ENCODE peak calls at places on chromosomes 13 and 19, in four cellular contexts. One of them, this sample, is unnamed.

GRCh38 chr19:56873493-56873892 is 33.0 kb upstream of the PEG3 start:
- DNase-seq in type B pancreatic cell: no peak
- DNase-seq in breast epithelium: no peak
- DNase-seq in kidney: no peak
- DNase-seq in this sample: no peak

GRCh38 chr13:77928909-77929308 is 10.3 kb upstream of the EDNRB start:
- DNase-seq in type B pancreatic cell: no peak
- DNase-seq in breast epithelium: no peak
- DNase-seq in kidney: no peak
- DNase-seq in this sample: no peak

GRCh38 chr19:48221628-48222027 is 34.1 kb downstream of the CARD8 start:
- DNase-seq in type B pancreatic cell: no peak
- DNase-seq in breast epithelium: no peak
- DNase-seq in kidney: no peak
- DNase-seq in this sample: no peak

GRCh38 chr13:110352735-110353134 is 45.7 kb downstream of the COL4A2 start:
- DNase-seq in type B pancreatic cell: no peak
- DNase-seq in breast epithelium: no peak
- DNase-seq in kidney: no peak
- DNase-seq in this sample: no peak

GRCh38 chr13:73722120-73722519 is 412.1 kb downstream of the KLF12 start:
- DNase-seq in type B pancreatic cell: no peak
- DNase-seq in breast epithelium: no peak
- DNase-seq in kidney: no peak
- DNase-seq in this sample: no peak

GRCh38 chr19:42303101-42303464 is 659 bp upstream of the PAFAH1B3 start:
- DNase-seq in type B pancreatic cell: no peak
- DNase-seq in breast epithelium: no peak
- DNase-seq in kidney: no peak
- DNase-seq in this sample: no peak

GRCh38 chr13:37485766-37486165 is 112.8 kb downstream of the POSTN start:
- DNase-seq in type B pancreatic cell: no peak
- DNase-seq in breast epithelium: no peak
- DNase-seq in kidney: no peak
- DNase-seq in this sample: no peak

GRCh38 chr19:56134655-56134922 is 6.5 kb upstream of the ZNF444 start:
- DNase-seq in type B pancreatic cell: no peak
- DNase-seq in breast epithelium: no peak
- DNase-seq in kidney: no peak
- DNase-seq in this sample: no peak

GRCh38 chr19:860481-861098 is 1.1 kb downstream of the CFD start:
- DNase-seq in type B pancreatic cell: no peak
- DNase-seq in breast epithelium: peak
- DNase-seq in kidney: peak
- DNase-seq in this sample: peak

GRCh38 chr13:98947925-98948324 is 29.9 kb downstream of the DOCK9 start:
- DNase-seq in type B pancreatic cell: no peak
- DNase-seq in breast epithelium: no peak
- DNase-seq in kidney: no peak
- DNase-seq in this sample: no peak

GRCh38 chr19:47863514-47863936 is 4.5 kb downstream of the TPRX2 start:
- DNase-seq in type B pancreatic cell: peak
- DNase-seq in breast epithelium: peak
- DNase-seq in kidney: peak
- DNase-seq in this sample: peak

GRCh38 chr19:19458110-19458816 is 52.8 kb downstream of the GATAD2A start:
- DNase-seq in type B pancreatic cell: no peak
- DNase-seq in breast epithelium: no peak
- DNase-seq in kidney: peak
- DNase-seq in this sample: no peak

GRCh38 chr19:55487884-55488687 is at the start of gene SSC5D:
- DNase-seq in type B pancreatic cell: no peak
- DNase-seq in breast epithelium: no peak
- DNase-seq in kidney: peak
- DNase-seq in this sample: no peak

GRCh38 chr13:46295531-46296464 is 84.1 kb downstream of the LRRC63 start:
- DNase-seq in type B pancreatic cell: no peak
- DNase-seq in breast epithelium: peak
- DNase-seq in kidney: no peak
- DNase-seq in this sample: no peak

This sample was measured in NCI-H1930.